ENCODE peak calls at places on chromosomes 3 and 15, in ten cellular contexts. One of them, this sample, is unnamed. For H3K27me3, the result is how much of the 10 kb centered on the place peaks cover.

GRCh38 chr15:71437919-71438318 is 322.6 kb downstream of the THSD4 start:
- DNase-seq in GM12878: no peak
- DNase-seq in iPS DF 6.9: no peak
- DNase-seq in WERI-Rb-1: no peak
- DNase-seq in K562: no peak
- DNase-seq in H1: no peak
- DNase-seq in CD4-positive, CD25-positive, alpha-beta regulatory T cell: no peak
- DNase-seq in cardiac muscle cell: no peak
- DNase-seq in transverse colon: no peak
- DNase-seq in adrenal gland: no peak
- DNase-seq in this sample: no peak

GRCh38 chr3:179760944-179761343 is 108.1 kb downstream of the USP13 start:
- DNase-seq in CD4-positive, CD25-positive, alpha-beta regulatory T cell: no peak
- DNase-seq in iPS DF 6.9: no peak
- DNase-seq in adrenal gland: peak
- DNase-seq in cardiac muscle cell: peak
- DNase-seq in H1: no peak
- DNase-seq in GM12878: no peak
- DNase-seq in transverse colon: no peak
- DNase-seq in K562: no peak
- DNase-seq in WERI-Rb-1: no peak
- DNase-seq in this sample: no peak

GRCh38 chr3:41955192-41955591 is 6.7 kb downstream of the ULK4 start:
- DNase-seq in iPS DF 6.9: no peak
- DNase-seq in H1: no peak
- DNase-seq in adrenal gland: no peak
- DNase-seq in GM12878: no peak
- DNase-seq in WERI-Rb-1: no peak
- DNase-seq in transverse colon: no peak
- DNase-seq in cardiac muscle cell: no peak
- DNase-seq in K562: no peak
- DNase-seq in CD4-positive, CD25-positive, alpha-beta regulatory T cell: no peak
- DNase-seq in this sample: no peak

GRCh38 chr3:59772416-59773408 is 722.9 kb upstream of the CFAP20DC start:
- DNase-seq in adrenal gland: no peak
- DNase-seq in WERI-Rb-1: no peak
- DNase-seq in iPS DF 6.9: no peak
- DNase-seq in K562: no peak
- DNase-seq in CD4-positive, CD25-positive, alpha-beta regulatory T cell: peak
- DNase-seq in cardiac muscle cell: no peak
- DNase-seq in H1: no peak
- DNase-seq in GM12878: no peak
- DNase-seq in transverse colon: peak
- DNase-seq in this sample: no peak

GRCh38 chr3:47443611-47443995 is 32.1 kb downstream of the SCAP start:
- DNase-seq in transverse colon: peak
- DNase-seq in H1: no peak
- DNase-seq in CD4-positive, CD25-positive, alpha-beta regulatory T cell: no peak
- DNase-seq in cardiac muscle cell: no peak
- DNase-seq in GM12878: no peak
- DNase-seq in iPS DF 6.9: no peak
- DNase-seq in K562: peak
- DNase-seq in adrenal gland: no peak
- DNase-seq in WERI-Rb-1: peak
- DNase-seq in this sample: no peak

GRCh38 chr3:102715030-102715697 is 280.3 kb downstream of the ZPLD1 start:
- DNase-seq in transverse colon: no peak
- DNase-seq in cardiac muscle cell: no peak
- DNase-seq in CD4-positive, CD25-positive, alpha-beta regulatory T cell: no peak
- DNase-seq in WERI-Rb-1: no peak
- DNase-seq in GM12878: peak
- DNase-seq in K562: no peak
- DNase-seq in H1: no peak
- DNase-seq in adrenal gland: no peak
- DNase-seq in iPS DF 6.9: no peak
- DNase-seq in this sample: no peak

GRCh38 chr3:55576621-55577020 is 89.5 kb upstream of the WNT5A start:
- DNase-seq in H1: no peak
- DNase-seq in GM12878: no peak
- DNase-seq in cardiac muscle cell: no peak
- DNase-seq in K562: no peak
- DNase-seq in transverse colon: no peak
- DNase-seq in iPS DF 6.9: no peak
- DNase-seq in adrenal gland: no peak
- DNase-seq in CD4-positive, CD25-positive, alpha-beta regulatory T cell: no peak
- DNase-seq in WERI-Rb-1: no peak
- DNase-seq in this sample: no peak

GRCh38 chr15:31263751-31264533 is 62.7 kb upstream of the KLF13 start:
- DNase-seq in adrenal gland: peak
- DNase-seq in GM12878: peak
- DNase-seq in iPS DF 6.9: no peak
- DNase-seq in K562: no peak
- DNase-seq in cardiac muscle cell: no peak
- DNase-seq in CD4-positive, CD25-positive, alpha-beta regulatory T cell: peak
- DNase-seq in WERI-Rb-1: no peak
- DNase-seq in transverse colon: peak
- DNase-seq in H1: no peak
- DNase-seq in this sample: peak

GRCh38 chr3:139319428-139320402 is 24.1 kb upstream of the MRPS22 start:
- DNase-seq in CD4-positive, CD25-positive, alpha-beta regulatory T cell: no peak
- DNase-seq in GM12878: no peak
- DNase-seq in transverse colon: no peak
- DNase-seq in H1: peak
- DNase-seq in WERI-Rb-1: peak
- DNase-seq in iPS DF 6.9: peak
- DNase-seq in adrenal gland: no peak
- DNase-seq in K562: peak
- DNase-seq in cardiac muscle cell: peak
- DNase-seq in this sample: no peak

GRCh38 chr3:71724584-71725278 is 471 bp downstream of the EIF4E3 start:
- DNase-seq in GM12878: no peak
- DNase-seq in iPS DF 6.9: no peak
- DNase-seq in adrenal gland: peak
- DNase-seq in CD4-positive, CD25-positive, alpha-beta regulatory T cell: peak
- DNase-seq in transverse colon: peak
- DNase-seq in H1: no peak
- DNase-seq in K562: peak
- DNase-seq in cardiac muscle cell: peak
- DNase-seq in WERI-Rb-1: peak
- DNase-seq in this sample: peak

GRCh38 chr3:150388468-150389418 is 19.4 kb upstream of the TSC22D2 start:
- DNase-seq in GM12878: no peak
- DNase-seq in cardiac muscle cell: no peak
- DNase-seq in iPS DF 6.9: no peak
- DNase-seq in K562: no peak
- DNase-seq in WERI-Rb-1: no peak
- DNase-seq in CD4-positive, CD25-positive, alpha-beta regulatory T cell: no peak
- DNase-seq in H1: no peak
- DNase-seq in adrenal gland: no peak
- DNase-seq in transverse colon: no peak
- DNase-seq in this sample: no peak
- H3K27ac ChIP-seq in GM12878: no peak
- H3K27ac ChIP-seq in cardiac muscle cell: no peak
- H3K27ac ChIP-seq in iPS DF 6.9: no peak
- H3K27ac ChIP-seq in K562: no peak
- H3K27ac ChIP-seq in WERI-Rb-1: no peak
- H3K27ac ChIP-seq in CD4-positive, CD25-positive, alpha-beta regulatory T cell: no peak
- H3K27ac ChIP-seq in H1: no peak
- H3K27ac ChIP-seq in adrenal gland: no peak
- H3K27ac ChIP-seq in transverse colon: no peak
- H3K27ac ChIP-seq in this sample: no peak

DNA sequence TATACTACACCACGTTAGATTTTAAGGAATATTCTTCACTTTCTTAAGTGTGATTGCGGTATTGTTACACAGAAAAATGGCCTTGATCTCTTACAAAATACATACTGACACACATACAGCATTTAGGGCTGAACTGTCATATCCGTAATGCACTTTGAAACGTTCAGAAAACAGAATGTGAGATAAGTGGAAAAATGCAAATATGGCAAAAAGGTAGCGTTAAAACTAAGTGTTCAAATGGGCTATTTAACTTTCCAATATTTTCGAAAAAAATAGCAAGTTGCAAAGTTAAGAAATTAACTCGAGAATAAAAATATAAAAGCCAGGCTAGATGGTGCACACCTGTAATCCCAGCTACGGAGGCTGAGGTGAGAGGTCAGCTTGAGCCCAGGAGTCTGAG is 1.7 kb downstream of the ZNF280D start:
- DNase-seq in CD4-positive, CD25-positive, alpha-beta regulatory T cell: no peak
- DNase-seq in K562: no peak
- DNase-seq in transverse colon: no peak
- DNase-seq in WERI-Rb-1: no peak
- DNase-seq in H1: no peak
- DNase-seq in adrenal gland: no peak
- DNase-seq in cardiac muscle cell: no peak
- DNase-seq in iPS DF 6.9: no peak
- DNase-seq in GM12878: no peak
- DNase-seq in this sample: no peak
- H3K4me3 ChIP-seq in CD4-positive, CD25-positive, alpha-beta regulatory T cell: peak
- H3K4me3 ChIP-seq in K562: peak
- H3K4me3 ChIP-seq in transverse colon: peak
- H3K4me3 ChIP-seq in WERI-Rb-1: no peak
- H3K4me3 ChIP-seq in H1: no peak
- H3K4me3 ChIP-seq in adrenal gland: no peak
- H3K4me3 ChIP-seq in cardiac muscle cell: no peak
- H3K4me3 ChIP-seq in iPS DF 6.9: no peak
- H3K4me3 ChIP-seq in GM12878: peak
- H3K4me3 ChIP-seq in this sample: peak

GRCh38 chr3:14816359-14816758 is 2.4 kb upstream of the FGD5 start:
- DNase-seq in H1: no peak
- DNase-seq in iPS DF 6.9: no peak
- DNase-seq in GM12878: no peak
- DNase-seq in CD4-positive, CD25-positive, alpha-beta regulatory T cell: no peak
- DNase-seq in WERI-Rb-1: no peak
- DNase-seq in adrenal gland: no peak
- DNase-seq in K562: no peak
- DNase-seq in cardiac muscle cell: no peak
- DNase-seq in transverse colon: no peak
- DNase-seq in this sample: no peak

GRCh38 chr3:14812196-14812785 is 6.5 kb upstream of the FGD5 start:
- DNase-seq in WERI-Rb-1: no peak
- DNase-seq in cardiac muscle cell: no peak
- DNase-seq in CD4-positive, CD25-positive, alpha-beta regulatory T cell: no peak
- DNase-seq in iPS DF 6.9: no peak
- DNase-seq in GM12878: no peak
- DNase-seq in K562: no peak
- DNase-seq in transverse colon: no peak
- DNase-seq in H1: no peak
- DNase-seq in adrenal gland: no peak
- DNase-seq in this sample: no peak

GRCh38 chr3:14810795-14811661 is 7.7 kb upstream of the FGD5 start:
- DNase-seq in transverse colon: no peak
- DNase-seq in adrenal gland: no peak
- DNase-seq in K562: no peak
- DNase-seq in CD4-positive, CD25-positive, alpha-beta regulatory T cell: no peak
- DNase-seq in cardiac muscle cell: no peak
- DNase-seq in iPS DF 6.9: no peak
- DNase-seq in WERI-Rb-1: no peak
- DNase-seq in GM12878: no peak
- DNase-seq in H1: no peak
- DNase-seq in this sample: no peak

GRCh38 chr3:14811733-14812132 is 7.0 kb upstream of the FGD5 start:
- DNase-seq in transverse colon: no peak
- DNase-seq in cardiac muscle cell: peak
- DNase-seq in H1: no peak
- DNase-seq in GM12878: no peak
- DNase-seq in iPS DF 6.9: no peak
- DNase-seq in K562: no peak
- DNase-seq in CD4-positive, CD25-positive, alpha-beta regulatory T cell: no peak
- DNase-seq in WERI-Rb-1: no peak
- DNase-seq in adrenal gland: no peak
- DNase-seq in this sample: no peak

GRCh38 chr3:14814473-14814872 is 4.3 kb upstream of the FGD5 start:
- DNase-seq in transverse colon: no peak
- DNase-seq in cardiac muscle cell: no peak
- DNase-seq in adrenal gland: no peak
- DNase-seq in iPS DF 6.9: no peak
- DNase-seq in CD4-positive, CD25-positive, alpha-beta regulatory T cell: no peak
- DNase-seq in WERI-Rb-1: no peak
- DNase-seq in K562: no peak
- DNase-seq in H1: no peak
- DNase-seq in GM12878: no peak
- DNase-seq in this sample: no peak
- H3K27me3 ChIP-seq in transverse colon: under half
- H3K27me3 ChIP-seq in cardiac muscle cell: under half
- H3K27me3 ChIP-seq in adrenal gland: under half
- H3K27me3 ChIP-seq in iPS DF 6.9: under half
- H3K27me3 ChIP-seq in CD4-positive, CD25-positive, alpha-beta regulatory T cell: under half
- H3K27me3 ChIP-seq in WERI-Rb-1: half or more
- H3K27me3 ChIP-seq in K562: half or more
- H3K27me3 ChIP-seq in H1: under half
- H3K27me3 ChIP-seq in GM12878: under half
- H3K27me3 ChIP-seq in this sample: half or more

GRCh38 chr3:45205126-45205525 is 21.0 kb downstream of the TMEM158 start:
- DNase-seq in H1: no peak
- DNase-seq in K562: no peak
- DNase-seq in cardiac muscle cell: peak
- DNase-seq in GM12878: no peak
- DNase-seq in WERI-Rb-1: no peak
- DNase-seq in adrenal gland: no peak
- DNase-seq in CD4-positive, CD25-positive, alpha-beta regulatory T cell: no peak
- DNase-seq in transverse colon: no peak
- DNase-seq in iPS DF 6.9: no peak
- DNase-seq in this sample: no peak

GRCh38 chr3:45208587-45208986 is 17.5 kb downstream of the TMEM158 start:
- DNase-seq in WERI-Rb-1: no peak
- DNase-seq in CD4-positive, CD25-positive, alpha-beta regulatory T cell: peak
- DNase-seq in iPS DF 6.9: no peak
- DNase-seq in K562: no peak
- DNase-seq in H1: no peak
- DNase-seq in GM12878: no peak
- DNase-seq in transverse colon: no peak
- DNase-seq in cardiac muscle cell: no peak
- DNase-seq in adrenal gland: no peak
- DNase-seq in this sample: no peak

GRCh38 chr3:45207471-45207870 is 18.6 kb downstream of the TMEM158 start:
- DNase-seq in H1: no peak
- DNase-seq in WERI-Rb-1: no peak
- DNase-seq in adrenal gland: no peak
- DNase-seq in CD4-positive, CD25-positive, alpha-beta regulatory T cell: no peak
- DNase-seq in GM12878: no peak
- DNase-seq in iPS DF 6.9: no peak
- DNase-seq in K562: no peak
- DNase-seq in cardiac muscle cell: no peak
- DNase-seq in transverse colon: no peak
- DNase-seq in this sample: no peak

GRCh38 chr3:45199837-45200648 is 26.0 kb downstream of the TMEM158 start:
- DNase-seq in GM12878: no peak
- DNase-seq in adrenal gland: no peak
- DNase-seq in transverse colon: peak
- DNase-seq in cardiac muscle cell: peak
- DNase-seq in K562: no peak
- DNase-seq in CD4-positive, CD25-positive, alpha-beta regulatory T cell: no peak
- DNase-seq in H1: no peak
- DNase-seq in iPS DF 6.9: no peak
- DNase-seq in WERI-Rb-1: no peak
- DNase-seq in this sample: peak

DNA sequence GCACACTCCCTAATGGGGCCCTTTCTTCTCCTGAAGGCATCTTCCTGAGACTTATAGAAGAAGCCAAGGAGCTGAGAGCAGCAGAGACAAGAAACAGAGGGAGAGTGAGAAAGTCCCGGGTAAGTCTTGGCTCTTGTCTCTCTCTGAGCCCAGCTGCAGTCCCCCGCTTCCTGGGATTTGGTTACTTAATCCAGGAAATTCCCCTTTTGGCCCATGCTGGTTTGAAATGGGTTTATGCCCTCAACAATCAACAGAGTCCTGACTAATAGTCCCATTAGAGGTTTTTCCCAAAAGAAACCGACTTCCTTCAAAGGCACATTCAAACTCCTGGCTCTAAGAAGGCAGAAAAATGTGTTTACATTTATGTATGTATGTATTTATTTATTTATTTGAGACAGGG is 22.0 kb downstream of the TMEM158 start:
- DNase-seq in H1: no peak
- DNase-seq in WERI-Rb-1: no peak
- DNase-seq in cardiac muscle cell: peak
- DNase-seq in transverse colon: no peak
- DNase-seq in K562: no peak
- DNase-seq in adrenal gland: no peak
- DNase-seq in iPS DF 6.9: no peak
- DNase-seq in CD4-positive, CD25-positive, alpha-beta regulatory T cell: no peak
- DNase-seq in GM12878: no peak
- DNase-seq in this sample: peak
- H3K27ac ChIP-seq in H1: no peak
- H3K27ac ChIP-seq in WERI-Rb-1: no peak
- H3K27ac ChIP-seq in cardiac muscle cell: no peak
- H3K27ac ChIP-seq in transverse colon: no peak
- H3K27ac ChIP-seq in K562: no peak
- H3K27ac ChIP-seq in adrenal gland: no peak
- H3K27ac ChIP-seq in iPS DF 6.9: no peak
- H3K27ac ChIP-seq in CD4-positive, CD25-positive, alpha-beta regulatory T cell: no peak
- H3K27ac ChIP-seq in GM12878: no peak
- H3K27ac ChIP-seq in this sample: peak

This sample was measured in SJSA1.